ENCODE peak calls at places on chromosomes 1 and 21, in nine cellular contexts. R is activated B cell treated with CpG ODN at 0.5 μM for 24 hours, Q is HFF-Myc, E is RWPE1, P is IMR-90, I is heart left ventricle, L is stomach, U is HCT116, V is fibroblast of the aortic adventitia. Z is an unnamed sample.

GRCh38 chr1:101291562-101292035 is 54.8 kb downstream of the S1PR1 start:
- DNase-seq in R (no peak), Q (peak; percentile 49), E (no peak), P (peak; percentile 82), I (no peak), L (no peak), U (no peak), V (peak; percentile 64), Z (no peak)

GRCh38 chr1:41690331-41690730 is 205.8 kb upstream of the EDN2 start:
- DNase-seq in R (no peak), Q (no peak), E (no peak), P (no peak), I (no peak), L (no peak), U (no peak), V (no peak), Z (no peak)

GRCh38 chr1:39128959-39129358 is 75.5 kb upstream of the MACF1 start:
- DNase-seq in R (no peak), Q (no peak), E (peak; percentile 76), P (no peak), I (no peak), L (peak; percentile 94), U (peak; percentile 61), V (no peak), Z (no peak)

GRCh38 chr1:205542367-205542766 is 37.9 kb downstream of the CDK18 start:
- DNase-seq in R (no peak), Q (no peak), E (no peak), P (no peak), I (peak; percentile 68), L (peak; percentile 25), U (no peak), V (no peak), Z (peak; percentile 21)

GRCh38 chr1:24596401-24596880 is 40.6 kb downstream of the NCMAP start:
- DNase-seq in R (no peak), Q (no peak), E (no peak), P (no peak), I (no peak), L (no peak), U (no peak), V (no peak), Z (no peak)

GRCh38 chr1:38000529-38001453 is 4.5 kb downstream of the FHL3 start:
- DNase-seq in R (no peak), Q (peak; percentile 75), E (peak; percentile 55), P (peak; percentile 87), I (peak; percentile 63), L (no peak), U (no peak), V (peak; percentile 81), Z (no peak)

GRCh38 chr1:1264868-1265272 is 8.8 kb downstream of the UBE2J2 start:
- DNase-seq in R (no peak), Q (peak; percentile 97), E (peak; percentile 85), P (peak; percentile 100), I (no peak), L (no peak), U (no peak), V (peak; percentile 95), Z (no peak)

GRCh38 chr1:176119549-176119948 is 87.5 kb downstream of the COP1 start:
- DNase-seq in R (no peak), Q (no peak), E (no peak), P (peak; percentile 30), I (no peak), L (no peak), U (peak; percentile 6), V (peak; percentile 13), Z (no peak)

GRCh38 chr1:119227446-119227845 is 87.0 kb upstream of the WARS2 start:
- DNase-seq in R (no peak), Q (no peak), E (no peak), P (no peak), I (no peak), L (no peak), U (no peak), V (no peak), Z (no peak)

GRCh38 chr1:232600430-232601258 is 29.3 kb downstream of the SIPA1L2 start:
- DNase-seq in R (no peak), Q (no peak), E (no peak), P (peak; percentile 58), I (no peak), L (no peak), U (no peak), V (no peak), Z (no peak)

GRCh38 chr1:18302788-18303413 is 177.8 kb upstream of the KLHDC7A start:
- DNase-seq in R (no peak), Q (no peak), E (no peak), P (no peak), I (no peak), L (no peak), U (peak; percentile 8), V (no peak), Z (no peak)
- TF ChIP-seq CTCF in R (no peak), Q (peak; percentile 17), E (peak; percentile 18), P (no peak), I (no peak), L (no peak), U (peak; percentile 88), V (no peak), Z (no peak)

GRCh38 chr1:14608308-14608707 is 9.8 kb downstream of the KAZN start:
- DNase-seq in R (no peak), Q (no peak), E (no peak), P (no peak), I (no peak), L (no peak), U (no peak), V (no peak), Z (no peak)

GRCh38 chr1:14607295-14607694 is 8.8 kb downstream of the KAZN start:
- DNase-seq in R (no peak), Q (no peak), E (no peak), P (no peak), I (no peak), L (no peak), U (no peak), V (no peak), Z (no peak)

GRCh38 chr1:14605945-14606344 is 7.5 kb downstream of the KAZN start:
- DNase-seq in R (no peak), Q (no peak), E (no peak), P (no peak), I (no peak), L (no peak), U (no peak), V (no peak), Z (no peak)

GRCh38 chr1:14604414-14604813 is 5.9 kb downstream of the KAZN start:
- DNase-seq in R (no peak), Q (no peak), E (no peak), P (no peak), I (no peak), L (no peak), U (no peak), V (no peak), Z (no peak)

DNA sequence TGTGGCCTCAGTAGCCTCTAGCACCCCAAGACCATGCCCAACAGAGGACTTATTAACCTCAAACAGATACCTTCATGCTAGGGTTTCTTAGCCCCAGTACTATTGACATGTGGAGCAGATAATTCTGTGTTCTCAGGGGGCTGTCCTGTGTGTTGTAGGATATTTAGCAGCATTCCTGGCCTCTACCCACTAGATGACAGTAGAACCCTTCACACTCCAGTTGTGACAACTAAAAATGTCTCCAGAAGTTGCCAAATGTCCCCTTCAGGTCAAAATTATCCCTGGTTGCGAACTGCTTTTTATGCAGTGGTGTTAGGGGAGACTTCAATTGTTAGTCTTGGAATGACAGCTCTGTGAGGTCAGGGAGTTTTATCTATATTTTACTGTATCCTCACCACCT is 8.1 kb downstream of the KAZN start:
- DNase-seq in R (no peak), Q (no peak), E (no peak), P (no peak), I (no peak), L (no peak), U (no peak), V (no peak), Z (no peak)
- TF ChIP-seq CTCF in R (no peak), Q (no peak), E (peak; percentile 17), P (no peak), I (no peak), L (no peak), U (peak; percentile 16), V (peak; percentile 11), Z (no peak)

GRCh38 chr21:30829659-30830058 is at the start of gene KRTAP7-1:
- DNase-seq in R (no peak), Q (no peak), E (no peak), P (no peak), I (no peak), L (no peak), U (no peak), V (no peak), Z (no peak)

GRCh38 chr21:30831194-30831765 is 1.7 kb upstream of the KRTAP7-1 start:
- DNase-seq in R (no peak), Q (peak; percentile 2), E (no peak), P (no peak), I (no peak), L (no peak), U (peak; percentile 3), V (no peak), Z (no peak)
- TF ChIP-seq CTCF in R (no peak), Q (peak; percentile 49), E (no peak), P (peak; percentile 13), I (peak; percentile 65), L (no peak), U (peak; percentile 48), V (peak; percentile 23), Z (no peak)

GRCh38 chr1:9453375-9454093 is 85.7 kb upstream of the SLC25A33 start:
- DNase-seq in R (no peak), Q (no peak), E (no peak), P (no peak), I (no peak), L (no peak), U (no peak), V (peak; percentile 16), Z (no peak)

GRCh38 chr1:9455487-9456237 is 83.6 kb upstream of the SLC25A33 start:
- DNase-seq in R (peak; percentile 57), Q (no peak), E (peak; percentile 35), P (peak; percentile 56), I (peak; percentile 60), L (peak; percentile 73), U (peak; percentile 24), V (peak; percentile 76), Z (no peak)

GRCh38 chr1:9454094-9454418 is 85.2 kb upstream of the SLC25A33 start:
- DNase-seq in R (no peak), Q (no peak), E (no peak), P (no peak), I (no peak), L (no peak), U (no peak), V (no peak), Z (no peak)

GRCh38 chr1:9452516-9453158 is 86.6 kb upstream of the SLC25A33 start:
- DNase-seq in R (no peak), Q (no peak), E (no peak), P (no peak), I (no peak), L (no peak), U (no peak), V (no peak), Z (no peak)

DNA sequence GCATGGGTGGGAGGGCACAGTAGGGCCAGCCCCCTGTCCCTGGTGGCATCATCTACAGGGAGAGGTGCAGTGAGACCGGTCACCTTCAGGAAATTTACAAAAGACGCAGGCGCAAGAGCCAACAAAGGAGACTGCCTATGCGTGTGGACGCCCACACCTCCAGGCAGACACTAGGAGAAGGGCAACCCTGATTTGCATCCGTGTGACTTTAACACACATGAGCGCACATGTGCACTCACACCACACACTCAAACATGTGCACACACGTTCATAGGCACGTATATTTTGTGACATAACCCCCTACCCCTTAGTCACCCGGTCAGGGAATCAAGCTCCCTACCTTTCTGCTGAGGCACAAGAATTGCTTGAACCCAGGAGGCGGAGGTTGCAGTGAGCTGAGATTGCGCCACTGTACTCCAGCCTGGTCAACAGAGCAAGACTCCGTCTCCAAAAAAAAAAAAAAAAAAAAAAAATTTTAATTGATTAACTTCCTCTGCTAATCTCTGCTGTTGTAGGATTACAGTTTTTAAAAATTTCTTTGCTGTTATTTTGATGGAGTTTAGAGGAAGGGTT is 84.7 kb upstream of the SLC25A33 start:
- DNase-seq in R (no peak), Q (no peak), E (no peak), P (no peak), I (no peak), L (no peak), U (no peak), V (no peak), Z (no peak)
- TF ChIP-seq CTCF in R (no peak), Q (no peak), E (no peak), P (no peak), I (no peak), L (no peak), U (no peak), V (no peak), Z (no peak)

Z was measured in omental fat pad.